ENCODE peak calls at places on chromosomes 3 and 15, in five cellular contexts. Y, I, X, P and N are unnamed samples.

GRCh38 chr3:186380622-186381380 is 18.8 kb upstream of the DGKG start:
- DNase-seq in I (no peak), Y (peak; percentile 18), P (peak; percentile 31), X (no peak), N (no peak)

GRCh38 chr15:49421991-49422390 is 1.1 kb upstream of the FGF7 start:
- DNase-seq in I (peak; percentile 44), X (peak; percentile 35), P (peak; percentile 40), Y (peak; percentile 45), N (peak; percentile 37)

GRCh38 chr3:81998139-81998755 is 236.8 kb upstream of the GBE1 start:
- DNase-seq in Y (no peak), X (no peak), P (no peak), I (no peak), N (no peak)

GRCh38 chr15:48062476-48062875 is 58.3 kb upstream of the SLC24A5 start:
- DNase-seq in Y (no peak), I (no peak), P (no peak), X (no peak), N (peak; percentile 2)

GRCh38 chr15:58515807-58516206 is 84.0 kb downstream of the LIPC start:
- DNase-seq in Y (peak; percentile 64), I (no peak), X (no peak), P (peak; percentile 44), N (no peak)

GRCh38 chr3:65052101-65052500 is 364.3 kb upstream of the ADAMTS9 start:
- DNase-seq in X (no peak), Y (no peak), I (no peak), P (no peak), N (no peak)

GRCh38 chr15:40763801-40764765 is at the start of gene GCHFR:
- DNase-seq in P (peak; percentile 81), I (peak; percentile 93), X (peak; percentile 90), Y (peak; percentile 78), N (peak; percentile 88)

GRCh38 chr3:22366781-22367180 is 615.8 kb upstream of the ZNF385D start:
- DNase-seq in I (no peak), P (no peak), X (no peak), Y (no peak), N (no peak)

GRCh38 chr15:80317389-80318169 is 65.6 kb upstream of the CTXND1 start:
- DNase-seq in P (no peak), Y (peak; percentile 2), X (no peak), I (no peak), N (no peak)

GRCh38 chr3:150094150-150094932 is 123.6 kb upstream of the PFN2 start:
- DNase-seq in I (no peak), Y (no peak), P (no peak), X (no peak), N (no peak)

GRCh38 chr3:129195731-129196256 is 12.1 kb upstream of the CNBP start:
- DNase-seq in I (peak; percentile 73), Y (no peak), X (no peak), P (no peak), N (peak; percentile 71)

GRCh38 chr15:94168250-94168649 is 63.1 kb upstream of the MCTP2 start:
- DNase-seq in X (peak; percentile 35), Y (peak; percentile 20), P (no peak), I (no peak), N (no peak)

GRCh38 chr15:58457466-58457965 is 25.7 kb downstream of the LIPC start:
- DNase-seq in X (no peak), P (peak; percentile 70), Y (peak; percentile 79), I (no peak), N (peak; percentile 68)